ENCODE peak calls at places on chromosomes 12 and 14, in six cellular contexts. I, K, Y, H, X and A are unnamed samples.
A peak's percentile ranks its signal among the peaks of the same experiment; 100 is the strongest.

GRCh38 chr12:124588689-124589318 is 21.4 kb upstream of the NCOR2 start:
- DNase-seq in K (no peak), H (peak; percentile 70), I (no peak), X (no peak), Y (peak; percentile 49), A (no peak)

GRCh38 chr12:131609762-131610161 is 101.1 kb upstream of the SFSWAP start:
- DNase-seq in K (no peak), Y (no peak), H (no peak), X (no peak), I (no peak), A (no peak)

GRCh38 chr14:23182372-23183014 is 967 bp downstream of the SLC7A8 start:
- DNase-seq in X (peak; percentile 62), I (no peak), K (no peak), Y (peak; percentile 75), H (no peak), A (no peak)

GRCh38 chr12:111645433-111645832 is 40.3 kb downstream of the BRAP start:
- DNase-seq in K (no peak), X (peak; percentile 48), H (no peak), I (no peak), Y (no peak), A (no peak)

GRCh38 chr12:26988703-26989102 is 25.5 kb downstream of the TM7SF3 start:
- DNase-seq in H (no peak), I (no peak), X (no peak), Y (no peak), K (no peak), A (no peak)

GRCh38 chr14:22280497-22281321 is 308.3 kb downstream of the DAD1 start:
- DNase-seq in Y (no peak), H (no peak), X (no peak), I (no peak), K (no peak), A (no peak)

GRCh38 chr12:21350975-21351374 is 16.3 kb upstream of the SLCO1A2 start:
- DNase-seq in K (peak; percentile 51), Y (no peak), I (no peak), H (no peak), X (no peak), A (no peak)

GRCh38 chr12:3777206-3777809 is 24.4 kb upstream of the CRACR2A start:
- DNase-seq in I (no peak), K (peak; percentile 17), H (peak; percentile 50), Y (no peak), X (no peak), A (no peak)

GRCh38 chr12:62834971-62835547 is 99.9 kb downstream of the PPM1H start:
- DNase-seq in H (peak; percentile 34), K (no peak), Y (peak; percentile 56), I (no peak), X (no peak), A (peak; percentile 18)

GRCh38 chr14:37056473-37056872 is 115.9 kb downstream of the SLC25A21 start:
- DNase-seq in K (no peak), I (no peak), H (peak; percentile 52), X (no peak), Y (no peak), A (no peak)

GRCh38 chr12:109607618-109608017 is 34.0 kb downstream of the MVK start:
- DNase-seq in H (no peak), X (no peak), K (no peak), I (no peak), Y (no peak), A (no peak)

GRCh38 chr12:64968989-64969819 is 144.8 kb downstream of the TBC1D30 start:
- DNase-seq in X (no peak), I (peak; percentile 23), H (no peak), K (no peak), Y (no peak), A (peak; percentile 35)

GRCh38 chr12:83827860-83828259 is 1084.7 kb downstream of the SLC6A15 start:
- DNase-seq in K (no peak), H (no peak), Y (no peak), I (no peak), X (no peak), A (no peak)

GRCh38 chr14:67269338-67270060 is 28.3 kb downstream of the PALS1 start:
- DNase-seq in Y (no peak), I (peak; percentile 38), K (no peak), H (peak; percentile 89), X (no peak), A (peak; percentile 40)

GRCh38 chr12:6554990-6555691 is 701 bp downstream of the IFFO1 start:
- DNase-seq in X (no peak), K (no peak), Y (no peak), H (no peak), I (no peak), A (no peak)

GRCh38 chr12:101086490-101086889 is 123.5 kb downstream of the SLC5A8 start:
- DNase-seq in H (peak; percentile 80), X (no peak), Y (no peak), K (no peak), I (peak; percentile 12), A (no peak)

GRCh38 chr14:74619672-74620131 is 7.7 kb upstream of the LTBP2 start:
- DNase-seq in K (peak; percentile 28), H (peak; percentile 99), I (peak; percentile 94), X (peak; percentile 46), Y (peak; percentile 92), A (peak; percentile 94)

GRCh38 chr12:126883737-126884136 is 1383.2 kb upstream of the TMEM132C start:
- DNase-seq in I (no peak), Y (no peak), H (no peak), K (no peak), X (no peak), A (no peak)

GRCh38 chr12:42129595-42130204 is 15.0 kb downstream of the GXYLT1 start:
- DNase-seq in K (no peak), Y (no peak), X (no peak), H (peak; percentile 75), I (no peak), A (no peak)

GRCh38 chr14:101110729-101111619 is 207.5 kb upstream of the RTL1 start:
- DNase-seq in K (no peak), Y (no peak), H (no peak), X (peak; percentile 26), I (no peak), A (no peak)

GRCh38 chr12:124464062-124464461 is 103.3 kb downstream of the NCOR2 start:
- DNase-seq in I (no peak), Y (no peak), H (no peak), X (no peak), K (no peak), A (no peak)

GRCh38 chr12:107917912-107918800 is 143.7 kb downstream of the ASCL4 start:
- DNase-seq in H (peak; percentile 3), I (no peak), K (peak; percentile 23), Y (no peak), X (no peak), A (no peak)

GRCh38 chr12:661720-662486 is 1.3 kb downstream of the NINJ2 start:
- DNase-seq in X (no peak), K (no peak), I (no peak), H (no peak), Y (peak; percentile 29), A (no peak)
- H3K4me3 ChIP-seq in X (no peak overlapping the region), K (no peak overlapping the region), I (no peak overlapping the region), H (no peak overlapping the region), Y (no peak overlapping the region), A (no peak overlapping the region)

DNA sequence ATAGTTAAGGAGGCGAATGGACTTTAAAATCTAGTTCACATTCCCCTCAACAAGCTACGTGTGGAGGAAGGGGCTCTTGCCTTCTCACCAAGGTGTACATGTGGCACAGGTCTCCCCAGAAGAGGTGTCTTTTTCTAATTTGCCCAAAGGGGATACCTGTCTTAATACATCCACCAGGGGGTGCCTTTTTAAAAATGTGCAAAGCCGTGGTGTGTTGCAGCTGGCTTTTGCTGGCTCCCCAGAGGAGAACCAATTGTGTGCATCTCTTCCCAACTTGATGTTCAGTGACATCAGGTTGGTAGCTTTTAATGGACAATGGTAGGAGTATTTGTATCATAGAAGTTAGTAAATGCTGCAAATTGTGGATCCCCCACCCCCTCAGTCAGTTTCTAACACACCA is 33.8 kb downstream of the CREBL2 start:
- DNase-seq in I (no peak), X (no peak), H (peak; percentile 43), Y (no peak), K (peak; percentile 35), A (no peak)
- TF ChIP-seq CTCF in I (peak; percentile 11), X (peak; percentile 6), H (peak; percentile 58), Y (no peak), K (peak; percentile 41), A (peak; percentile 50)

DNA sequence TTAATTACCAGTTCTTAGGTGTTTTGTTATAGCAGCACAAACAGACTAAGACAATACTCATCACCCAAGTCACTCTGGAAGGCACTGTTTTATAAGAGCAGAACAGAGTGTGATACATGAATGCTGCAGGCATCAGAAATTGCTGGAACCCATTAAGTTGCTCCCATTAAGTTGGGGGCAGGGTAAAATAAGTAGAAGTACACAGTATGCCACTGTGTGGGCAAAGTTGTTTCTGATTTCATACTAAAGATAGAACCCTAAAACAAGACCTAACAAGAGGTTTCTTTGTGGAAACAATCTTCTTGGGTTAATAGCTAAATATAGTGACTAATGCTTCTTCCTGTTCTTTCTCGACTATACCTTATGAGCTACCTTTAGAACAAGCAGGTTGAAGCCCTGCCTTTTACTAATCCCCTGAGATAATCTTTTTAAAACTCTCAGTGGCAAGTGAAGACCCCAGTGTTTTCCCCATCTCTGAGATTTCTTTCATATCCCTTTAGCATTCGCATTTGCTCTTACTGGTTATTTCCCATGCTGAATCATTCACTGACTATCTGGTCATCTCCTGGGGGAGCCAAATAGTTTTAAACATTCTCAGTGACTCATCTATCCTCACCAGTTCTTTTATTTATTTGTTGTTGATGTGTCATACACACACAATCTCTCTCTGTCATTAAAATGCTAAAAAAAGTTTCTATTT is 52.3 kb downstream of the SOCS2 start:
- DNase-seq in I (peak; percentile 86), X (peak; percentile 3), K (peak; percentile 55), Y (no peak), H (peak; percentile 95), A (peak; percentile 93)
- H3K4me3 ChIP-seq in I (no peak overlapping the region), X (no peak overlapping the region), K (no peak overlapping the region), Y (no peak overlapping the region), H (no peak overlapping the region), A (no peak overlapping the region)

GRCh38 chr14:29220077-29220476 is 453.5 kb downstream of the FOXG1 start:
- DNase-seq in I (no peak), K (no peak), X (no peak), Y (no peak), H (no peak), A (no peak)

GRCh38 chr14:29227631-29228030 is 461.0 kb downstream of the FOXG1 start:
- DNase-seq in I (no peak), X (no peak), Y (no peak), K (no peak), H (peak; percentile 11), A (no peak)

GRCh38 chr14:29216774-29217232 is 450.2 kb downstream of the FOXG1 start:
- DNase-seq in I (no peak), K (no peak), H (no peak), Y (no peak), X (no peak), A (no peak)

GRCh38 chr14:29217813-29218450 is 451.3 kb downstream of the FOXG1 start:
- DNase-seq in I (no peak), H (no peak), Y (no peak), X (no peak), K (no peak), A (no peak)

DNA sequence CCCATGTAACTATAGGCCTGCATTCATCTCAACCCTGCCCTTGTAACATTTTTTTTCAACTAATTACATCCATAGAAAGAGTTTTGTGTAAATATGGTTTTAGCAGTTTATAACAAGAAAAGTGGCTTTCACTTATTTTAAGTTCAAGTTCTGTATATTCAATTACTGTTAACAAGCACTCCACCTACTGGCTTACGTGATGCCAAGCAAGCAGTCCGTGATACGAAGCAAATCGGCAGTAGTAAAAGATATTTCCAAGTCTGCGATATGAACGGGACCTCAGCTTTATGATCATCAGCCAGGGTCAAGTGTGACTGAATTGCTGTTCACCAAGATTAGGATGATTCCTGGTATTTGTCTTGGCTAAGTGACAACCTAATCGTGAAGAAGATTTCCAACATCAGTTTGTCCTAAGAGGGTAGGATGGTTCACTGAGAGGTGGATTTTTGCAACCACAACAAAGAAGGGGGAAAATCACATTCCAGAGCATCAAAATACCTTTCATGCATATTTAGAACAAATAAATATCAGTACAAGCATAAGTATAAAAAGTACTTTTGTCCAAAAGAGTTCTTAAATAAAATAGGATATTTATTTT is 456.2 kb downstream of the FOXG1 start:
- DNase-seq in I (no peak), X (no peak), Y (no peak), K (no peak), H (peak; percentile 61), A (no peak)
- TF ChIP-seq CTCF in I (peak; percentile 49), X (no peak), Y (no peak), K (peak; percentile 40), H (peak; percentile 86), A (peak; percentile 73)